ENCODE peak calls at places on chromosomes 6 and 20, in four cellular contexts. One of them, this sample, is unnamed.

GRCh38 chr6:44989391-44989790 is 338.7 kb upstream of the RUNX2 start:
- DNase-seq in PC-9: no peak
- DNase-seq in mucosa of descending colon: no peak
- DNase-seq in psoas muscle: no peak
- DNase-seq in this sample: no peak

GRCh38 chr6:52573295-52573694 is 3.6 kb downstream of the TRAM2 start:
- DNase-seq in PC-9: no peak
- DNase-seq in mucosa of descending colon: no peak
- DNase-seq in psoas muscle: no peak
- DNase-seq in this sample: no peak

GRCh38 chr6:35973670-35974222 is 50.7 kb downstream of the SLC26A8 start:
- DNase-seq in PC-9: peak; percentile 62
- DNase-seq in mucosa of descending colon: no peak
- DNase-seq in psoas muscle: no peak
- DNase-seq in this sample: no peak

GRCh38 chr20:24964518-24964838 is 15.4 kb downstream of the CST7 start:
- DNase-seq in PC-9: no peak
- DNase-seq in mucosa of descending colon: no peak
- DNase-seq in psoas muscle: no peak
- DNase-seq in this sample: no peak

GRCh38 chr6:45424628-45424955 is 46.9 kb upstream of the SUPT3H start:
- DNase-seq in PC-9: no peak
- DNase-seq in mucosa of descending colon: no peak
- DNase-seq in psoas muscle: no peak
- DNase-seq in this sample: no peak

GRCh38 chr6:44135875-44136274 is 8.5 kb downstream of the TMEM63B start:
- DNase-seq in PC-9: no peak
- DNase-seq in mucosa of descending colon: no peak
- DNase-seq in psoas muscle: no peak
- DNase-seq in this sample: no peak

GRCh38 chr6:123333000-123333756 is 303.6 kb downstream of the TRDN start:
- DNase-seq in PC-9: no peak
- DNase-seq in mucosa of descending colon: no peak
- DNase-seq in psoas muscle: no peak
- DNase-seq in this sample: no peak

GRCh38 chr20:59948828-59949720 is 8.9 kb downstream of the FAM217B start:
- DNase-seq in PC-9: peak; percentile 25
- DNase-seq in mucosa of descending colon: no peak
- DNase-seq in psoas muscle: no peak
- DNase-seq in this sample: no peak

GRCh38 chr6:87828044-87828443 is 126.0 kb upstream of the AKIRIN2 start:
- DNase-seq in PC-9: no peak
- DNase-seq in mucosa of descending colon: no peak
- DNase-seq in psoas muscle: no peak
- DNase-seq in this sample: no peak

GRCh38 chr20:20668639-20669038 is 43.8 kb downstream of the RALGAPA2 start:
- DNase-seq in PC-9: no peak
- DNase-seq in mucosa of descending colon: no peak
- DNase-seq in psoas muscle: no peak
- DNase-seq in this sample: no peak

GRCh38 chr6:154410215-154410614 is 53.6 kb upstream of the IPCEF1 start:
- DNase-seq in PC-9: no peak
- DNase-seq in mucosa of descending colon: no peak
- DNase-seq in psoas muscle: no peak
- DNase-seq in this sample: no peak

GRCh38 chr20:6388666-6389197 is 265.9 kb upstream of the FERMT1 start:
- DNase-seq in PC-9: no peak
- DNase-seq in mucosa of descending colon: no peak
- DNase-seq in psoas muscle: no peak
- DNase-seq in this sample: no peak

GRCh38 chr6:40848038-40848437 is 191.0 kb downstream of the UNC5CL start:
- DNase-seq in PC-9: no peak
- DNase-seq in mucosa of descending colon: no peak
- DNase-seq in psoas muscle: no peak
- DNase-seq in this sample: no peak

GRCh38 chr6:161498359-161498758 is 224.5 kb upstream of the AGPAT4 start:
- DNase-seq in PC-9: no peak
- DNase-seq in mucosa of descending colon: no peak
- DNase-seq in psoas muscle: no peak
- DNase-seq in this sample: peak; percentile 32

GRCh38 chr20:58192567-58192966 is 35.9 kb downstream of the ANKRD60 start:
- DNase-seq in PC-9: no peak
- DNase-seq in mucosa of descending colon: no peak
- DNase-seq in psoas muscle: no peak
- DNase-seq in this sample: no peak

GRCh38 chr6:88490865-88491264 is 324.7 kb upstream of the CNR1 start:
- DNase-seq in PC-9: no peak
- DNase-seq in mucosa of descending colon: no peak
- DNase-seq in psoas muscle: no peak
- DNase-seq in this sample: no peak

GRCh38 chr6:25524542-25524941 is 127.5 kb upstream of the SCGN start:
- DNase-seq in PC-9: no peak
- DNase-seq in mucosa of descending colon: no peak
- DNase-seq in psoas muscle: no peak
- DNase-seq in this sample: no peak

GRCh38 chr6:45896783-45897441 is 118.7 kb downstream of the CLIC5 start:
- DNase-seq in PC-9: no peak
- DNase-seq in mucosa of descending colon: no peak
- DNase-seq in psoas muscle: peak; percentile 22
- DNase-seq in this sample: no peak

GRCh38 chr20:58661298-58662141 is 10.4 kb downstream of the STX16 start:
- DNase-seq in PC-9: no peak
- DNase-seq in mucosa of descending colon: no peak
- DNase-seq in psoas muscle: no peak
- DNase-seq in this sample: no peak

GRCh38 chr6:102942206-102942605 is 1548.7 kb downstream of the GRIK2 start:
- DNase-seq in PC-9: no peak
- DNase-seq in mucosa of descending colon: no peak
- DNase-seq in psoas muscle: no peak
- DNase-seq in this sample: no peak

GRCh38 chr20:8812818-8813217 is 256.1 kb upstream of the PLCB4 start:
- DNase-seq in PC-9: no peak
- DNase-seq in mucosa of descending colon: no peak
- DNase-seq in psoas muscle: no peak
- DNase-seq in this sample: no peak

GRCh38 chr6:3366596-3367413 is 90.0 kb downstream of the SLC22A23 start:
- DNase-seq in PC-9: no peak
- DNase-seq in mucosa of descending colon: no peak
- DNase-seq in psoas muscle: no peak
- DNase-seq in this sample: no peak

GRCh38 chr6:53107091-53107490 is 41.5 kb downstream of the GCM1 start:
- DNase-seq in PC-9: no peak
- DNase-seq in mucosa of descending colon: no peak
- DNase-seq in psoas muscle: no peak
- DNase-seq in this sample: no peak

GRCh38 chr6:7523922-7524321 is 17.5 kb upstream of the DSP start:
- DNase-seq in PC-9: no peak
- DNase-seq in mucosa of descending colon: no peak
- DNase-seq in psoas muscle: no peak
- DNase-seq in this sample: no peak

GRCh38 chr6:20154778-20155177 is 57.5 kb downstream of the MBOAT1 start:
- DNase-seq in PC-9: no peak
- DNase-seq in mucosa of descending colon: no peak
- DNase-seq in psoas muscle: no peak
- DNase-seq in this sample: no peak

GRCh38 chr20:40493071-40493470 is 196.0 kb downstream of the MAFB start:
- DNase-seq in PC-9: no peak
- DNase-seq in mucosa of descending colon: no peak
- DNase-seq in psoas muscle: peak; percentile 36
- DNase-seq in this sample: no peak

GRCh38 chr6:4402477-4402976 is 267.2 kb upstream of the ECI2 start:
- DNase-seq in PC-9: peak; percentile 25
- DNase-seq in mucosa of descending colon: no peak
- DNase-seq in psoas muscle: peak; percentile 42
- DNase-seq in this sample: no peak

GRCh38 chr6:131372535-131372934 is 200.5 kb upstream of the ARG1 start:
- DNase-seq in PC-9: no peak
- DNase-seq in mucosa of descending colon: no peak
- DNase-seq in psoas muscle: no peak
- DNase-seq in this sample: no peak

GRCh38 chr20:5491463-5491862 is 174.7 kb upstream of the PROKR2 start:
- DNase-seq in PC-9: no peak
- DNase-seq in mucosa of descending colon: no peak
- DNase-seq in psoas muscle: no peak
- DNase-seq in this sample: no peak

GRCh38 chr6:169620171-169621125 is 81.4 kb downstream of the WDR27 start:
- DNase-seq in PC-9: no peak
- DNase-seq in mucosa of descending colon: no peak
- DNase-seq in psoas muscle: no peak
- DNase-seq in this sample: peak; percentile 37

GRCh38 chr6:31663961-31664789 is 622 bp downstream of the GPANK1 start:
- DNase-seq in PC-9: no peak
- DNase-seq in mucosa of descending colon: no peak
- DNase-seq in psoas muscle: peak; percentile 46
- DNase-seq in this sample: no peak

GRCh38 chr20:2762578-2763131 is 37.8 kb downstream of the CPXM1 start:
- DNase-seq in PC-9: no peak
- DNase-seq in mucosa of descending colon: no peak
- DNase-seq in psoas muscle: no peak
- DNase-seq in this sample: no peak

GRCh38 chr20:44089987-44090674 is 96.9 kb downstream of the JPH2 start:
- DNase-seq in PC-9: no peak
- DNase-seq in mucosa of descending colon: no peak
- DNase-seq in psoas muscle: no peak
- DNase-seq in this sample: peak; percentile 55

GRCh38 chr6:9308284-9308683 is 872.9 kb upstream of the SLC35B3 start:
- DNase-seq in PC-9: no peak
- DNase-seq in mucosa of descending colon: no peak
- DNase-seq in psoas muscle: no peak
- DNase-seq in this sample: no peak

GRCh38 chr6:31898200-31899011 is 908 bp upstream of the EHMT2 start:
- DNase-seq in PC-9: peak; percentile 21
- DNase-seq in mucosa of descending colon: no peak
- DNase-seq in psoas muscle: no peak
- DNase-seq in this sample: no peak

GRCh38 chr6:28537065-28537464 is 11.4 kb downstream of the GPX5 start:
- DNase-seq in PC-9: no peak
- DNase-seq in mucosa of descending colon: no peak
- DNase-seq in psoas muscle: no peak
- DNase-seq in this sample: no peak

GRCh38 chr6:66965227-66965626 is 1258.2 kb upstream of the EYS start:
- DNase-seq in PC-9: no peak
- DNase-seq in mucosa of descending colon: no peak
- DNase-seq in psoas muscle: no peak
- DNase-seq in this sample: no peak

GRCh38 chr6:66961191-66961590 is 1254.2 kb upstream of the EYS start:
- DNase-seq in PC-9: no peak
- DNase-seq in mucosa of descending colon: no peak
- DNase-seq in psoas muscle: no peak
- DNase-seq in this sample: no peak

GRCh38 chr6:66964216-66964615 is 1257.2 kb upstream of the EYS start:
- DNase-seq in PC-9: no peak
- DNase-seq in mucosa of descending colon: no peak
- DNase-seq in psoas muscle: no peak
- DNase-seq in this sample: no peak

GRCh38 chr6:66962082-66962481 is 1255.1 kb upstream of the EYS start:
- DNase-seq in PC-9: no peak
- DNase-seq in mucosa of descending colon: no peak
- DNase-seq in psoas muscle: no peak
- DNase-seq in this sample: no peak
- H3K4me3 ChIP-seq in PC-9: no peak overlapping the region
- H3K4me3 ChIP-seq in mucosa of descending colon: no peak overlapping the region
- H3K4me3 ChIP-seq in psoas muscle: no peak overlapping the region
- H3K4me3 ChIP-seq in this sample: no peak overlapping the region

DNA sequence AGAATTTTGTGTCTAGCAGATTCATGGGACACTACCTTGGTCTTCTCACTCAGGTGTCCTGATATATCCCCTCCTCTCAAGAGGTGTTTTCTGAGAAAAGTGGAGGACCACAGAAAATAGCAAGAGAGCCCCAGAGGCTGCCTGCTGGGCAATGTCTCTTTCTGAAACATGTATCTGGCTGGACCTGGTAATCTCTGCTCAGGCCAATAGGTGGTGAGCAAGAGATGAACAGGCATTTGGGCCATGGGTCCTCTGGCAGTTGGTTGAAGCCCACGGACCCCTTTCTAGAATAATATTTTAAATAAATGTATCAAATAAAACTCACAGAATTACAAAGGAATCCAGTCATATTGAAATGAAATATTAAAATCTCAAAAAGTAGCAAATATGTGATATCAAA is 8.8 kb upstream of the THBD start:
- DNase-seq in PC-9: no peak
- DNase-seq in mucosa of descending colon: no peak
- DNase-seq in psoas muscle: no peak
- DNase-seq in this sample: no peak
- TF ChIP-seq CTCF in PC-9: no peak
- TF ChIP-seq CTCF in mucosa of descending colon: no peak
- TF ChIP-seq CTCF in psoas muscle: peak; percentile 12
- TF ChIP-seq CTCF in this sample: peak; percentile 8

GRCh38 chr6:117550078-117550600 is 52.2 kb downstream of the GOPC start:
- DNase-seq in PC-9: no peak
- DNase-seq in mucosa of descending colon: no peak
- DNase-seq in psoas muscle: no peak
- DNase-seq in this sample: no peak
- H3K4me3 ChIP-seq in PC-9: no peak overlapping the region
- H3K4me3 ChIP-seq in mucosa of descending colon: no peak overlapping the region
- H3K4me3 ChIP-seq in psoas muscle: no peak overlapping the region
- H3K4me3 ChIP-seq in this sample: no peak overlapping the region

GRCh38 chr20:4064118-4064962 is 49.0 kb upstream of the RNF24 start:
- DNase-seq in PC-9: peak; percentile 86
- DNase-seq in mucosa of descending colon: peak; percentile 88
- DNase-seq in psoas muscle: peak; percentile 91
- DNase-seq in this sample: peak; percentile 59
- TF ChIP-seq CTCF in PC-9: no peak
- TF ChIP-seq CTCF in mucosa of descending colon: no peak
- TF ChIP-seq CTCF in psoas muscle: no peak
- TF ChIP-seq CTCF in this sample: no peak

GRCh38 chr6:33213989-33214335 is 5.7 kb downstream of the RING1 start:
- DNase-seq in PC-9: no peak
- DNase-seq in mucosa of descending colon: no peak
- DNase-seq in psoas muscle: no peak
- DNase-seq in this sample: no peak
- H3K4me3 ChIP-seq in PC-9: no peak overlapping the region
- H3K4me3 ChIP-seq in mucosa of descending colon: no peak overlapping the region
- H3K4me3 ChIP-seq in psoas muscle: peak overlapping the region; percentile 67
- H3K4me3 ChIP-seq in this sample: no peak overlapping the region

DNA sequence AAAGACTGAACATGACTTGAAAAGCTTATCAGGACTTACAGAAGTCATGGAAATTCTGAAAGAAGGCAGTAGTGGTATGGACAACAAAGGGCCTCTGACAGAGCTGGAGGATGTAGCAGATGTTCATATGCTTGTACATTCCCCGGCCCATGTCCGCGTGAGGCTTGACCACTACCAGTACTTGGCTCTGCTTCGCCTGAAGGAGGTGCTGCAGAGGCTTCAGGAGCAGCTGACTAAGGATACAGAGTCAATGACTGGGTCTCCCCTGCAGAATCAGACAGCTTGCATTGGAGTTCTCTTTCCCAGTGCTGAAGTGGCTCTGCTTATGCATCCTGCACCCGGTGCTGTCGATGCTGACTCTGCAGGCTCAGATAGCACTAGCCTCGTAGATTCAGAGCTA is 29.2 kb downstream of the TAF11 start:
- DNase-seq in PC-9: no peak
- DNase-seq in mucosa of descending colon: no peak
- DNase-seq in psoas muscle: no peak
- DNase-seq in this sample: no peak
- TF ChIP-seq CTCF in PC-9: no peak
- TF ChIP-seq CTCF in mucosa of descending colon: no peak
- TF ChIP-seq CTCF in psoas muscle: no peak
- TF ChIP-seq CTCF in this sample: no peak

GRCh38 chr20:33399924-33400323 is 1.4 kb downstream of the CDK5RAP1 start:
- DNase-seq in PC-9: no peak
- DNase-seq in mucosa of descending colon: peak; percentile 25
- DNase-seq in psoas muscle: no peak
- DNase-seq in this sample: no peak
- H3K4me3 ChIP-seq in PC-9: peak overlapping the region; percentile 98
- H3K4me3 ChIP-seq in mucosa of descending colon: no peak overlapping the region
- H3K4me3 ChIP-seq in psoas muscle: peak overlapping the region; percentile 96
- H3K4me3 ChIP-seq in this sample: peak overlapping the region; percentile 90